ENCODE peak calls at places on chromosomes 1 and 21, in six cellular contexts. U, D, B, G, H and Q are unnamed samples.

GRCh38 chr21:16713331-16714114 is 799.3 kb upstream of the CXADR start:
- DNase-seq in U (peak; percentile 73), D (no peak), B (no peak), G (no peak), H (no peak), Q (no peak)

GRCh38 chr1:91885331-91885715 is 628 bp downstream of the TGFBR3 start:
- DNase-seq in U (peak; percentile 69), D (no peak), B (no peak), G (peak; percentile 26), H (peak; percentile 21), Q (no peak)

GRCh38 chr1:41861509-41862410 is 57.0 kb downstream of the HIVEP3 start:
- DNase-seq in U (peak; percentile 23), D (peak; percentile 23), B (no peak), G (no peak), H (no peak), Q (no peak)

GRCh38 chr1:234490789-234491479 is 12.0 kb upstream of the TARBP1 start:
- DNase-seq in U (no peak), D (no peak), B (no peak), G (no peak), H (no peak), Q (no peak)

GRCh38 chr1:29711582-29712274 is 475.4 kb downstream of the PTPRU start:
- DNase-seq in U (peak; percentile 93), D (no peak), B (no peak), G (no peak), H (no peak), Q (no peak)

GRCh38 chr21:38159355-38159754 is 97.4 kb upstream of the KCNJ15 start:
- DNase-seq in U (peak; percentile 88), D (peak; percentile 59), B (peak; percentile 28), G (peak; percentile 70), H (no peak), Q (peak; percentile 72)

GRCh38 chr1:3469104-3469848 is 14.8 kb downstream of the ARHGEF16 start:
- DNase-seq in U (no peak), D (no peak), B (no peak), G (no peak), H (no peak), Q (no peak)

GRCh38 chr1:56912325-56912724 is 53.5 kb downstream of the C8B start:
- DNase-seq in U (no peak), D (no peak), B (no peak), G (no peak), H (no peak), Q (no peak)

GRCh38 chr21:14900058-14900457 is 164.7 kb downstream of the NRIP1 start:
- DNase-seq in U (peak; percentile 71), D (no peak), B (no peak), G (no peak), H (no peak), Q (no peak)

GRCh38 chr1:53636621-53637171 is 102.3 kb downstream of the GLIS1 start:
- DNase-seq in U (no peak), D (no peak), B (no peak), G (peak; percentile 15), H (no peak), Q (no peak)

GRCh38 chr1:40385437-40386310 is 12.1 kb downstream of the SMAP2 start:
- DNase-seq in U (no peak), D (no peak), B (no peak), G (no peak), H (peak; percentile 64), Q (no peak)

GRCh38 chr1:9889411-9889810 is 20.7 kb downstream of the CTNNBIP1 start:
- DNase-seq in U (no peak), D (no peak), B (no peak), G (no peak), H (no peak), Q (no peak)

GRCh38 chr1:147599362-147600118 is 58.2 kb downstream of the BCL9 start:
- DNase-seq in U (peak; percentile 98), D (peak; percentile 92), B (peak; percentile 77), G (peak; percentile 98), H (peak; percentile 93), Q (peak; percentile 96)

GRCh38 chr1:85224734-85225623 is 24.2 kb upstream of the SYDE2 start:
- DNase-seq in U (no peak), D (no peak), B (no peak), G (peak; percentile 84), H (no peak), Q (no peak)

GRCh38 chr1:157968951-157969350 is 24.5 kb upstream of the KIRREL1 start:
- DNase-seq in U (peak; percentile 99), D (peak; percentile 37), B (no peak), G (no peak), H (no peak), Q (no peak)

GRCh38 chr1:80448081-80448480 is 1352.7 kb upstream of the ADGRL2 start:
- DNase-seq in U (no peak), D (no peak), B (no peak), G (no peak), H (no peak), Q (no peak)

GRCh38 chr1:109620890-109621289 is 1.3 kb downstream of the AMPD2 start:
- DNase-seq in U (peak; percentile 98), D (peak; percentile 87), B (peak; percentile 48), G (peak; percentile 91), H (peak; percentile 94), Q (peak; percentile 96)

GRCh38 chr1:109622895-109623294 is 3.3 kb downstream of the AMPD2 start:
- DNase-seq in U (no peak), D (no peak), B (no peak), G (no peak), H (no peak), Q (peak; percentile 51)

GRCh38 chr1:109621402-109622101 is 1.9 kb downstream of the AMPD2 start:
- DNase-seq in U (peak; percentile 87), D (no peak), B (no peak), G (no peak), H (no peak), Q (peak; percentile 56)

GRCh38 chr1:109623601-109624161 is 4.0 kb downstream of the AMPD2 start:
- DNase-seq in U (peak; percentile 40), D (no peak), B (no peak), G (no peak), H (no peak), Q (peak; percentile 58)

DNA sequence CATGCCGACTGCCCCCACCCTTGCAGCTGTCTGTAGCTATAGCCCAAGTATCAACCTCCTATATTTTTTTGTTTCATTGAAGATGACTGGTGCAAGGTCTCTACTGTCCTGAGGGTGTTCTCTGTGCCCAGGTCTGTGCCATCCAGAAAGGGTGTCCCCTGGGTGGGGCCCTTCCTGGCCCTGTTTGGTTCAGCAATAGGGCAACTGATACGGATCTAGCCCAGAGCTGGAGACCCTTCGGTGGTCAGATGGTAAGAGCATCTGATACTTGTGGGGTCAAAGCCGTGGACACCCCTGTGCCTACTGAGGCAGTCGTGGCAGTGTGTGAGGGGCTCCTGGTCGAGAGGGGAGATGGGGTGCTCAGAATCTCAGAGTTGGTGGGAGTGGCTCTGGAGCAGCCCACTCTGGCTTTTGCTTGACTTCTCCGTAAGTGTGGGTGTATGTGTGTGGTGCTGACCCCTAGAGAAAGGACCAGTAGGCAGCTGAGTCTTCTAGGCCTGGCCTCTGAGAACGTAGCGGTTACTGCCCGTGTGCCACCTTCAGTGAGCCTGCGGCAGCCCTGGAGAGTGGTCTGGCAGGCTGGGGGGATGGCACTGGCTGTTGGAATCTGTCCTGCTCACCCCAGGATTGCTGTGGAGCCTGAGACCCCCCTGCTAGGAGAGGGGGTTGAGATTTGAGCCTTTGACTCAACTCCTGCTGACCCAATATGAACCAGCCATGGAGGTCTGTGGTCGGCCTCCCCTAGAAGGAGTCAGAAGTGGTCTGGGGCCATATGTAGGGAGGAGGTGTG is 2.7 kb downstream of the AMPD2 start:
- DNase-seq in U (no peak), D (no peak), B (no peak), G (no peak), H (no peak), Q (peak; percentile 55)
- H3K4me3 ChIP-seq in U (peak overlapping the region; percentile 92), D (no peak overlapping the region), B (no peak overlapping the region), G (peak overlapping the region; percentile 79), H (peak overlapping the region; percentile 78), Q (no peak overlapping the region)

DNA sequence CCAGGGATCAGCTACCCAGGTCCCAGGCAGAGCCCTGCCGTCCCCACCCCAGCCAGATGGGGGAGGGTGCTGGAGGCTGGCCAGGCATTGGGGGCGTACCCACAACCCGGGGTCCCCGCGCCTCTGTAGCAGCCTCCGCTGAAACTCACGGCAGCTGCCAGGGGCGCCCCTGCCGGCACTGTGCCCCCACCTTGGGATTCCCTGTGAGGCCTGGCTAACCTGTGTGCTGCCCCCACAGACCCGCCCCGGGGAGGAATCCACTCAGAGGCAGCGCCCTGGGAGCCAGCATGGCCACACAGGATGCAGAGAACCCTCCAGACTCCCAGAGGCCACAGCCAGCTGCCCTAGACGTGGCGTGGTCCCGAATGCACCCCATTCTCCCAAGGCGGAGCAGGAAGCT is 3.8 kb downstream of the DVL1 start:
- DNase-seq in U (no peak), D (no peak), B (no peak), G (no peak), H (no peak), Q (no peak)
- H3K4me1 ChIP-seq in U (peaks cover 23% of the 10 kb centered on the region), D (peaks cover 45% of the 10 kb centered on the region), B (peaks cover 41% of the 10 kb centered on the region), G (peaks cover 61% of the 10 kb centered on the region), H (peaks cover 18% of the 10 kb centered on the region), Q (peaks cover 46% of the 10 kb centered on the region)

GRCh38 chr1:26874896-26875295 is 11.9 kb downstream of the SFN start:
- DNase-seq in U (no peak), D (no peak), B (no peak), G (no peak), H (no peak), Q (no peak)
- H3K27ac ChIP-seq in U (no peak overlapping the region), D (no peak overlapping the region), B (no peak overlapping the region), G (no peak overlapping the region), H (no peak overlapping the region), Q (no peak overlapping the region)

DNA sequence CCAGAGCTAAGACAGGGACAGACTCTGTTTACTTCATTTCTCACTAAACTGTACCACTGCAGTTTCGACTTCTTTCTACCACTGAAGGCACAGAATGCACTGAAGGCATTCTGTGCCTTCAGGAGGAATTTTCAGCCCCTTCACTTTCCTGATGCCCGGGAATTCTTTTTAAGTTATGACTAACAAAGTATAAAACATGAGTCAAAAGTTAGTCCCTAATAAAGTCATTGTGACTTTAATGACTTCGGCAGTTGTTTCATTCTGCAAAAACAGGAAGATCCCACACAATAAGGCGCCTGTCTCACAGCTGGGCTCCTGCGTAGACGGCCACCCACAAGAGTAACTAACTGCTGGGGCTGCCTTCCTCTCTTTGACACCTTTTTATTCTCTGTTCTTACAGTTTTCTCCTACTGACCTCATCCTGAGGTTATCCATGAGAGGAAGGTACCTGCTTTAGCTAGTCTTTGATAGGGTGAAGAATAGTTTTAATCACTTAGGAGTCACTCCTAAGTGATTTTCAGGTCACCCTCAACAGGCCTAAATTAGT is 183.9 kb upstream of the SGIP1 start:
- DNase-seq in U (peak; percentile 73), D (no peak), B (peak; percentile 95), G (peak; percentile 47), H (peak; percentile 50), Q (no peak)
- H3K4me3 ChIP-seq in U (peak overlapping the region; percentile 41), D (peak overlapping the region; percentile 5), B (peak overlapping the region; percentile 26), G (no peak overlapping the region), H (no peak overlapping the region), Q (no peak overlapping the region)

GRCh38 chr1:16143005-16143565 is 12.8 kb downstream of the EPHA2 start:
- DNase-seq in U (no peak), D (no peak), B (no peak), G (no peak), H (no peak), Q (no peak)
- H3K4me1 ChIP-seq in U (peaks cover 59% of the 10 kb centered on the region), D (peaks cover 96% of the 10 kb centered on the region), B (peaks cover 93% of the 10 kb centered on the region), G (peaks cover 88% of the 10 kb centered on the region), H (no peaks in the 10 kb centered on the region), Q (peaks cover 97% of the 10 kb centered on the region)